ENCODE peak calls at places on chromosomes 13 and 19, in five cellular contexts. F is glutamatergic neuron, T is upper lobe of left lung, E is HFF-Myc, S is mammary epithelial cell. L is an unnamed sample.

GRCh38 chr19:34485831-34486230 is 4.3 kb downstream of the WTIP start:
- DNase-seq in F (no peak), T (no peak), E (no peak), S (no peak), L (no peak)

GRCh38 chr19:30046522-30046921 is 104.5 kb downstream of the URI1 start:
- DNase-seq in F (no peak), T (no peak), E (no peak), S (no peak), L (no peak)

GRCh38 chr13:83150616-83151307 is 731.5 kb downstream of the SLITRK1 start:
- DNase-seq in F (no peak), T (no peak), E (peak), S (no peak), L (no peak)

GRCh38 chr19:13044160-13044853 is 49.0 kb downstream of the NFIX start:
- DNase-seq in F (no peak), T (no peak), E (no peak), S (peak), L (no peak)

GRCh38 chr19:50877338-50877737 is 4.1 kb downstream of the KLK2 start:
- DNase-seq in F (no peak), T (peak), E (no peak), S (no peak), L (no peak)

GRCh38 chr13:53276265-53276664 is 247.7 kb downstream of the OLFM4 start:
- DNase-seq in F (no peak), T (no peak), E (no peak), S (no peak), L (no peak)

GRCh38 chr13:63944896-63945295 is 2529.2 kb upstream of the PCDH20 start:
- DNase-seq in F (no peak), T (no peak), E (no peak), S (no peak), L (no peak)

GRCh38 chr13:73844986-73845385 is 289.2 kb downstream of the KLF12 start:
- DNase-seq in F (no peak), T (no peak), E (no peak), S (no peak), L (no peak)

GRCh38 chr13:52921194-52921593 is 72.8 kb upstream of the PCDH8 start:
- DNase-seq in F (no peak), T (no peak), E (no peak), S (no peak), L (no peak)

GRCh38 chr13:109698779-109699178 is 87.6 kb downstream of the IRS2 start:
- DNase-seq in F (no peak), T (no peak), E (no peak), S (peak), L (no peak)

GRCh38 chr19:43524922-43525835 is 1.8 kb downstream of the ETHE1 start:
- DNase-seq in F (no peak), T (no peak), E (no peak), S (peak), L (no peak)

GRCh38 chr13:76994281-76994680 is 2.4 kb downstream of the CLN5 start:
- DNase-seq in F (no peak), T (no peak), E (no peak), S (peak), L (no peak)

GRCh38 chr13:110993788-110994187 is 78.9 kb upstream of the ANKRD10 start:
- DNase-seq in F (no peak), T (no peak), E (no peak), S (no peak), L (no peak)

GRCh38 chr13:30607908-30608307 is 9.8 kb upstream of the USPL1 start:
- DNase-seq in F (no peak), T (no peak), E (no peak), S (peak), L (peak)

GRCh38 chr19:35351441-35352176 is 3.9 kb downstream of the FFAR1 start:
- DNase-seq in F (no peak), T (peak), E (no peak), S (no peak), L (no peak)

GRCh38 chr13:69585656-69586055 is 522.0 kb upstream of the ATXN8OS start:
- DNase-seq in F (no peak), T (no peak), E (no peak), S (no peak), L (no peak)

GRCh38 chr13:19769854-19770253 is 12.9 kb downstream of the PSPC1 start:
- DNase-seq in F (no peak), T (no peak), E (no peak), S (no peak), L (no peak)

GRCh38 chr13:66689037-66689619 is 541.0 kb downstream of the PCDH9 start:
- DNase-seq in F (no peak), T (no peak), E (no peak), S (no peak), L (no peak)

GRCh38 chr19:30873691-30874090 is 475.5 kb downstream of the TSHZ3 start:
- DNase-seq in F (no peak), T (no peak), E (no peak), S (no peak), L (no peak)

GRCh38 chr19:48085077-48085476 is 25.5 kb downstream of the PLA2G4C start:
- DNase-seq in F (no peak), T (no peak), E (no peak), S (no peak), L (no peak)

GRCh38 chr19:3851254-3852176 is 17.3 kb downstream of the ZFR2 start:
- DNase-seq in F (no peak), T (no peak), E (no peak), S (peak), L (no peak)

GRCh38 chr19:31548941-31549340 is 199.7 kb upstream of the TSHZ3 start:
- DNase-seq in F (peak), T (no peak), E (no peak), S (peak), L (no peak)

GRCh38 chr13:40072663-40073120 is 417.2 kb downstream of the COG6 start:
- DNase-seq in F (no peak), T (no peak), E (no peak), S (no peak), L (no peak)

GRCh38 chr13:87999791-88000190 is 328.6 kb downstream of the SLITRK5 start:
- DNase-seq in F (no peak), T (no peak), E (no peak), S (no peak), L (no peak)
- TF ChIP-seq CTCF in F (no peak), T (no peak), E (no peak), S (no peak), L (no peak)

DNA sequence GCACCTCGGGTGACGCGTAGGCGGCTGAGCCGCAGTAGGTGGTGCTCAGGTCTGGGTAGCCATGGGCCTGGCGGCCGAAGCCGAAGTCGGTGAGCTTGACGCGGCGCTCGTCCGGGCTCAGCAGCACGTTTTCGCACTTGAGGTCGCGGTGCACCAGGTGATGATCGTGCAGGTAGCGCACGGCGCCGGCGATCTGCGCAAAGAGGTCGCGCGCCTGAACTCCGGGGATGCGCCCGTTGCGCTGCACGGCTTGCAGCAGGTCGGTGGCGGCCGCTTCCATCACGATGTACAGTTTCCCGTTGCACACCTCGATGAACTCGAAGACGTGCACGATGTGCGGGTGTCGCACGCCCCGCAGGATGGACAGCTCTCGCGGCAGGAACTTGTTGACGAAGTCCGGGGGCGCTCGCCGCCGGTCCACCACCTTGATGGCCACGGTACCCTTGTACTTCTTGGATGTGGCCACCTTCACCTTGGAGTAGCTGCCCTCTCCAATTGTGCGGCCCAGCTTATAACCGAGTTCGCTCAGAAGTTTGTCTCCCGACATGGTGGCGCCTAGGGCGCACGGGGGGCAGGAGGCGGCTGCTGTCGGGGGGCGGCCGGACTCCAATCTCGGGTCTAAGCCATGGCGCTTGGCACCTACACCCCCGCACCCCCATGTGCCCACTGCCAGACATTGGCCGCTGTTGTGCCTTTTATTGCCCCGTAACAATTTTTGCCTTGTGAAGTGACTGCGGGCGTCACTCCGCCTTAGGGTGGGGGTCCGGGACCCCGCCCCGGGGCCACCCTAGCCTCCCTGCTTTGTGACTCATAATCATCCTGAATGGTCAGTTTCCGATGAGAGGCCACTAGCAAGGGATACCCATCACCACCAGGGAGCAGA is at the start of gene TSSK6:
- DNase-seq in F (no peak), T (peak), E (no peak), S (no peak), L (peak)
- TF ChIP-seq CTCF in F (no peak), T (no peak), E (no peak), S (peak), L (no peak)

GRCh38 chr13:101945435-101945834 is 456.4 kb downstream of the FGF14 start:
- DNase-seq in F (peak), T (no peak), E (no peak), S (no peak), L (no peak)

GRCh38 chr13:101942535-101943157 is 459.2 kb downstream of the FGF14 start:
- DNase-seq in F (peak), T (no peak), E (no peak), S (no peak), L (no peak)

GRCh38 chr13:101939370-101939769 is 462.5 kb downstream of the FGF14 start:
- DNase-seq in F (no peak), T (no peak), E (no peak), S (no peak), L (no peak)

GRCh38 chr13:101942038-101942437 is 459.8 kb downstream of the FGF14 start:
- DNase-seq in F (peak), T (no peak), E (no peak), S (peak), L (no peak)

DNA sequence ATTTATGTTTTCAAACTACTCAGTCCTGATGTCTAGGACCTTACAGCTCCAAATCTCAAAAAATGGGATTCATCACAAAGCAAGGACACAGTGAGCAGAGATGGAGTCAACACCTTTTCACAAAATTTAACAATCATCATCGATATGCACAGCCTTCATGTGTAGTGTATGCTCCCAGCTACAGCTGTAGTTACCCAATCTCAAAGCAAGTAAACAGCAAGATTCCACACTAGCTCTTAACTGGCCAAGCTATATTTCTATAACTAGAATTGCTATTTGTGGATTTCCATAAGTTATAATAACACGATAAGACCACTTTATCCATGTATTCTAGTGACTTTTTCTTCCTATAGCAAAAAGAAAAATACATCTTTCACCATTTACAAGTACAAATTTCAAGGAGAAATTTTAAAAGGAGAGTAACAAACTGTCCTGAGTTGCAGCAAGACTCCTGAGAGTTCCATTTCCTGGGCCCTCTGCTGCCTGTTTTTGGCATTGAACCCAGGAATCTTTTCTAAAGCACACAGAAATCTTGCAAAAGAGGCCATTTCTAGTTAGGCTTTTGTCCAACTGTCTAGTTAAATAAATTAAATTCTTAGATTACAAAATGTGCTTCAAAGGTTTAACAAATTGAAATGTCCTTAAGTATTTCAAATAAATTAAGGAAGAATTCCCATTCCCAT is 460.6 kb downstream of the FGF14 start:
- DNase-seq in F (peak), T (no peak), E (no peak), S (no peak), L (no peak)
- TF ChIP-seq CTCF in F (peak), T (no peak), E (no peak), S (peak), L (no peak)

DNA sequence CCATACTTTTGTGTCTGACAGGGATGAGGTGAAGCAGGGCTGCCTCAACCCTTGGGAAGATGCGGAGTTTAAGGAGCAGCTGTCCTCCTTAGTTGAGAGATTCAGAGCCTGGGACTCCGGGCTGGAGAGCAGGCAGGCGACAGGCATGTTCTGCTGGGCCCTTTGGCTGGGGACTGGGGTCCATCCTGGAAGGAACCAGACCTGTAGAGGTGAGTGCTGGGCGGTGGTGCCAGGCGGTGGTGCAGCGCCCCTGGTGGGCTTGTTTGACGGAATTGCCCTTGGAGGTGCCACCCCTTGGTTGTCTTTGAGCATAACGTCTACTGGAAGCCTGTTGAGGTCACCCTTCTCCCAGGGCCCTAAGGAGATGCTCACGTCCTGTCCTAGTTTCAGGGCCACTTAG is 20.6 kb upstream of the SLC15A1 start:
- DNase-seq in F (no peak), T (peak), E (no peak), S (no peak), L (no peak)
- TF ChIP-seq CTCF in F (no peak), T (no peak), E (no peak), S (no peak), L (no peak)

GRCh38 chr13:100473493-100474044 is 115.0 kb downstream of the GGACT start:
- DNase-seq in F (no peak), T (no peak), E (no peak), S (no peak), L (no peak)

GRCh38 chr13:100478107-100478809 is 110.3 kb downstream of the GGACT start:
- DNase-seq in F (no peak), T (no peak), E (no peak), S (no peak), L (no peak)

GRCh38 chr13:100470841-100471505 is 117.6 kb downstream of the GGACT start:
- DNase-seq in F (no peak), T (no peak), E (no peak), S (no peak), L (no peak)

GRCh38 chr13:100473087-100473486 is 115.5 kb downstream of the GGACT start:
- DNase-seq in F (no peak), T (no peak), E (no peak), S (no peak), L (no peak)
- TF ChIP-seq CTCF in F (no peak), T (no peak), E (no peak), S (no peak), L (no peak)

GRCh38 chr13:95698047-95698749 is 21.3 kb downstream of the DNAJC3 start:
- DNase-seq in F (no peak), T (no peak), E (no peak), S (peak), L (no peak)
- TF ChIP-seq CTCF in F (peak), T (no peak), E (peak), S (peak), L (no peak)

DNA sequence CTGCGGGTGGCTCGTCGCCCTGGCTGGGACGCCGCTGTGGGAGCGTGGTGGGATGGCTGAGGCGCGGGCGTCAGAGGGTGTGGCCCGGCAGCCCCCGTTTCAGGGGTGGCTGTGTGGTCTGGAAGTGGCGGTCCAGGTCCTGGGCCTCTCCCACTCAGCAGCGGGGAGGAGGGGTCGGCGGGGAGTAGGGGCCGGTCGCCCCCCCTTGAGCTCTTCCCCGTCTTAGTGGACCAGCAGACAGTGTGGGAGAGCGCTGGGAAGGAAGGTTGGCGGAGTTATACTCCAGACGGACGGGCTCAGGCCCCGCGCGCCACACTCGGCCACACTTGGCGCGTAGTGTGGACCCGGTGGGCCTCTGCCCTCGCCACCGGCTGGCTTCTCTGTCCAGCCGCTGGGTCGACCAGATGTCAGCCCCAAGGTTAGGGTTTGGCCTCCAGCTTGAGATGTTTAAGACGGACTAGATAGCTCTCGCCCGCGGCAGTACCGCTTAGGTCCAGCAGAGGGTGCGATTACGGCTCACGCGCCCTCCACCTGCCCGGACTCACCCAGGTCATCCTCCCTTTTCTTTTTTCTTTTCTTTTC is 21.7 kb upstream of the ZNF429 start:
- DNase-seq in F (peak), T (peak), E (peak), S (no peak), L (no peak)
- TF ChIP-seq CTCF in F (peak), T (peak), E (peak), S (peak), L (no peak)

GRCh38 chr19:11784356-11784755 is 14.0 kb upstream of the ZNF491 start:
- DNase-seq in F (no peak), T (no peak), E (no peak), S (no peak), L (no peak)
- TF ChIP-seq CTCF in F (no peak), T (no peak), E (no peak), S (no peak), L (no peak)

GRCh38 chr13:112760440-112760839 is 70.6 kb downstream of the ATP11A start:
- DNase-seq in F (no peak), T (no peak), E (no peak), S (no peak), L (no peak)

GRCh38 chr13:112759053-112759452 is 69.2 kb downstream of the ATP11A start:
- DNase-seq in F (no peak), T (no peak), E (no peak), S (no peak), L (no peak)

GRCh38 chr13:112760931-112761330 is 71.1 kb downstream of the ATP11A start:
- DNase-seq in F (no peak), T (no peak), E (no peak), S (no peak), L (no peak)

GRCh38 chr13:112757759-112758086 is 67.9 kb downstream of the ATP11A start:
- DNase-seq in F (no peak), T (no peak), E (no peak), S (no peak), L (no peak)

GRCh38 chr13:112759834-112760233 is 70.0 kb downstream of the ATP11A start:
- DNase-seq in F (no peak), T (no peak), E (no peak), S (no peak), L (no peak)
- TF ChIP-seq CTCF in F (no peak), T (no peak), E (no peak), S (no peak), L (no peak)

DNA sequence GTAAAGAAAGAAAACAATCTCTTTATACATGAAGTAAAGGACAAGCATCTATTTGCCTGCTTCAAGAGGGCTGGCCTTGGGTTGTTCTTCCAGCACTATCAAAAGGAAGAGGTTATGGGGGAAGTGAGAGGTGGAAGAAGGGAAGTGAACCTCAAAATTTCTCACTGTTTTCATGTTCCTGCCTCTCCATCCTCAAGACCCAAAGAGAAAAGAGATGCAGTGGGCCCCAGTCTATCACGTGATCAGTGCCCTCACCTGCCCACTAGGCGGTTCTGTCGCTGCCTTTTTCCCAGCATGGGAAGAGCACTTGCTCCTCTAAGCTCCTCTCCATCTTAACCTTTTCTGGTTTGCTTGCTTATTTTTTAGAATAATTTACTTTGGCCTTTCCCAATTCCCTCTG is 6.2 kb upstream of the USP12 start:
- DNase-seq in F (no peak), T (no peak), E (no peak), S (no peak), L (no peak)
- TF ChIP-seq CTCF in F (no peak), T (peak), E (no peak), S (peak), L (no peak)